ENCODE peak calls at places on chromosome 15, in nine cellular contexts. I is activated T-helper 9 cell treated with anti-CD3 and anti-CD28 coated beads, Interleukin-2, amount 50 U/mL, for 16 hours; O is ACHN; V is progenitor cell of endocrine pancreas; F is body of pancreas; W is heart right ventricle; S is pancreas; M is sigmoid colon; R is fibroblast of the conjunctiva. N is an unnamed sample.
A peak's percentile ranks its signal among the peaks of the same experiment; 100 is the strongest.

GRCh38 chr15:97316362-97316761 is 644.1 kb upstream of the ARRDC4 start:
- DNase-seq in I (no peak), O (no peak), V (no peak), F (no peak), W (no peak), S (no peak), M (no peak), R (no peak), N (no peak)

GRCh38 chr15:49145651-49146609 is 9.5 kb downstream of the COPS2 start:
- DNase-seq in I (no peak), O (peak; percentile 60), V (no peak), F (peak; percentile 25), W (no peak), S (no peak), M (no peak), R (peak; percentile 51), N (no peak)

GRCh38 chr15:70197945-70198361 is 100.2 kb upstream of the TLE3 start:
- DNase-seq in I (no peak), O (no peak), V (no peak), F (no peak), W (no peak), S (no peak), M (no peak), R (no peak), N (no peak)

GRCh38 chr15:85412956-85413854 is 32.8 kb downstream of the AKAP13 start:
- DNase-seq in I (peak; percentile 61), O (peak; percentile 89), V (no peak), F (peak; percentile 42), W (peak; percentile 23), S (no peak), M (peak; percentile 85), R (peak; percentile 59), N (peak; percentile 43)

GRCh38 chr15:94086360-94086759 is 145.0 kb upstream of the MCTP2 start:
- DNase-seq in I (no peak), O (no peak), V (no peak), F (no peak), W (no peak), S (no peak), M (no peak), R (no peak), N (no peak)

GRCh38 chr15:22831473-22831872 is 7.0 kb upstream of the NIPA2 start:
- DNase-seq in I (no peak), O (no peak), V (no peak), F (no peak), W (no peak), S (no peak), M (no peak), R (no peak), N (no peak)

GRCh38 chr15:78709263-78709882 is 68.4 kb upstream of the CHRNB4 start:
- DNase-seq in I (peak; percentile 47), O (peak; percentile 49), V (peak; percentile 75), F (peak; percentile 68), W (peak; percentile 71), S (peak; percentile 70), M (peak; percentile 88), R (no peak), N (peak; percentile 64)

GRCh38 chr15:31402511-31403056 is 75.9 kb downstream of the KLF13 start:
- DNase-seq in I (no peak), O (no peak), V (no peak), F (no peak), W (peak; percentile 76), S (no peak), M (peak; percentile 66), R (peak; percentile 49), N (no peak)

GRCh38 chr15:34642252-34642651 is 58.8 kb upstream of the GOLGA8B start:
- DNase-seq in I (no peak), O (no peak), V (no peak), F (no peak), W (no peak), S (no peak), M (no peak), R (no peak), N (no peak)

GRCh38 chr15:94027571-94027970 is 203.8 kb upstream of the MCTP2 start:
- DNase-seq in I (no peak), O (no peak), V (no peak), F (no peak), W (no peak), S (no peak), M (no peak), R (no peak), N (no peak)

GRCh38 chr15:59247364-59247763 is 40.7 kb downstream of the LDHAL6B start:
- DNase-seq in I (peak; percentile 6), O (peak; percentile 67), V (peak; percentile 18), F (peak; percentile 52), W (no peak), S (no peak), M (no peak), R (peak; percentile 62), N (peak; percentile 38)

GRCh38 chr15:57758556-57758955 is 52.0 kb downstream of the POLR2M start:
- DNase-seq in I (no peak), O (no peak), V (no peak), F (no peak), W (no peak), S (no peak), M (no peak), R (no peak), N (no peak)

N was measured in NCI-H774.